ENCODE peak calls at places on chromosomes 6 and 20, in ten cellular contexts. One of them, this sample, is unnamed.

GRCh38 chr6:22929228-22929627 is 359.9 kb downstream of the HDGFL1 start:
- ATAC-seq in right cardiac atrium: peak; percentile 65
- ATAC-seq in A549: no peak
- ATAC-seq in upper lobe of right lung: no peak
- ATAC-seq in CD4-positive, alpha-beta T cell: no peak
- ATAC-seq in effector memory CD8-positive, alpha-beta T cell: no peak
- ATAC-seq in Right ventricle myocardium superior: peak; percentile 73
- ATAC-seq in GM12878: peak; percentile 89
- ATAC-seq in Panc1: no peak
- ATAC-seq in activated T-cell treated with anti-CD3 and anti-CD28 coated beads, Interleukin-2, amount 50 U/mL, for 4 hours: no peak
- ATAC-seq in this sample: peak; percentile 49

GRCh38 chr6:40411881-40412280 is 175.3 kb downstream of the LRFN2 start:
- ATAC-seq in Right ventricle myocardium superior: peak; percentile 93
- ATAC-seq in Panc1: no peak
- ATAC-seq in activated T-cell treated with anti-CD3 and anti-CD28 coated beads, Interleukin-2, amount 50 U/mL, for 4 hours: no peak
- ATAC-seq in A549: no peak
- ATAC-seq in CD4-positive, alpha-beta T cell: no peak
- ATAC-seq in effector memory CD8-positive, alpha-beta T cell: no peak
- ATAC-seq in right cardiac atrium: no peak
- ATAC-seq in GM12878: no peak
- ATAC-seq in upper lobe of right lung: no peak
- ATAC-seq in this sample: no peak

GRCh38 chr6:13398421-13398994 is 70.2 kb upstream of the TBC1D7 start:
- ATAC-seq in GM12878: no peak
- ATAC-seq in A549: no peak
- ATAC-seq in right cardiac atrium: no peak
- ATAC-seq in effector memory CD8-positive, alpha-beta T cell: no peak
- ATAC-seq in Panc1: no peak
- ATAC-seq in Right ventricle myocardium superior: no peak
- ATAC-seq in activated T-cell treated with anti-CD3 and anti-CD28 coated beads, Interleukin-2, amount 50 U/mL, for 4 hours: no peak
- ATAC-seq in upper lobe of right lung: no peak
- ATAC-seq in CD4-positive, alpha-beta T cell: no peak
- ATAC-seq in this sample: no peak

GRCh38 chr6:42571611-42572342 is 7.9 kb downstream of the UBR2 start:
- ATAC-seq in CD4-positive, alpha-beta T cell: no peak
- ATAC-seq in upper lobe of right lung: no peak
- ATAC-seq in effector memory CD8-positive, alpha-beta T cell: peak; percentile 5
- ATAC-seq in activated T-cell treated with anti-CD3 and anti-CD28 coated beads, Interleukin-2, amount 50 U/mL, for 4 hours: no peak
- ATAC-seq in A549: no peak
- ATAC-seq in GM12878: peak; percentile 36
- ATAC-seq in Panc1: no peak
- ATAC-seq in Right ventricle myocardium superior: no peak
- ATAC-seq in right cardiac atrium: no peak
- ATAC-seq in this sample: no peak

GRCh38 chr6:366972-367794 is 24.4 kb upstream of the IRF4 start:
- ATAC-seq in upper lobe of right lung: peak; percentile 33
- ATAC-seq in CD4-positive, alpha-beta T cell: no peak
- ATAC-seq in effector memory CD8-positive, alpha-beta T cell: no peak
- ATAC-seq in activated T-cell treated with anti-CD3 and anti-CD28 coated beads, Interleukin-2, amount 50 U/mL, for 4 hours: no peak
- ATAC-seq in Panc1: no peak
- ATAC-seq in A549: no peak
- ATAC-seq in Right ventricle myocardium superior: no peak
- ATAC-seq in GM12878: no peak
- ATAC-seq in right cardiac atrium: no peak
- ATAC-seq in this sample: no peak

GRCh38 chr6:35490821-35491557 is 5.9 kb downstream of the TEAD3 start:
- ATAC-seq in CD4-positive, alpha-beta T cell: no peak
- ATAC-seq in Panc1: peak; percentile 2
- ATAC-seq in A549: no peak
- ATAC-seq in effector memory CD8-positive, alpha-beta T cell: no peak
- ATAC-seq in GM12878: no peak
- ATAC-seq in activated T-cell treated with anti-CD3 and anti-CD28 coated beads, Interleukin-2, amount 50 U/mL, for 4 hours: no peak
- ATAC-seq in Right ventricle myocardium superior: peak; percentile 2
- ATAC-seq in right cardiac atrium: no peak
- ATAC-seq in upper lobe of right lung: no peak
- ATAC-seq in this sample: no peak

GRCh38 chr20:23013429-23013828 is 21.7 kb upstream of the SSTR4 start:
- ATAC-seq in A549: peak; percentile 38
- ATAC-seq in upper lobe of right lung: no peak
- ATAC-seq in activated T-cell treated with anti-CD3 and anti-CD28 coated beads, Interleukin-2, amount 50 U/mL, for 4 hours: no peak
- ATAC-seq in Right ventricle myocardium superior: peak; percentile 69
- ATAC-seq in GM12878: no peak
- ATAC-seq in right cardiac atrium: peak; percentile 76
- ATAC-seq in effector memory CD8-positive, alpha-beta T cell: no peak
- ATAC-seq in CD4-positive, alpha-beta T cell: no peak
- ATAC-seq in Panc1: no peak
- ATAC-seq in this sample: no peak

GRCh38 chr6:55175778-55176084 is 1.4 kb downstream of the HCRTR2 start:
- ATAC-seq in upper lobe of right lung: no peak
- ATAC-seq in CD4-positive, alpha-beta T cell: no peak
- ATAC-seq in Panc1: no peak
- ATAC-seq in A549: no peak
- ATAC-seq in right cardiac atrium: no peak
- ATAC-seq in activated T-cell treated with anti-CD3 and anti-CD28 coated beads, Interleukin-2, amount 50 U/mL, for 4 hours: no peak
- ATAC-seq in GM12878: no peak
- ATAC-seq in Right ventricle myocardium superior: no peak
- ATAC-seq in effector memory CD8-positive, alpha-beta T cell: no peak
- ATAC-seq in this sample: no peak

GRCh38 chr6:167872538-167873210 is 46.0 kb downstream of the AFDN start:
- ATAC-seq in A549: no peak
- ATAC-seq in right cardiac atrium: no peak
- ATAC-seq in Panc1: no peak
- ATAC-seq in CD4-positive, alpha-beta T cell: no peak
- ATAC-seq in Right ventricle myocardium superior: no peak
- ATAC-seq in effector memory CD8-positive, alpha-beta T cell: no peak
- ATAC-seq in activated T-cell treated with anti-CD3 and anti-CD28 coated beads, Interleukin-2, amount 50 U/mL, for 4 hours: no peak
- ATAC-seq in upper lobe of right lung: no peak
- ATAC-seq in GM12878: peak; percentile 23
- ATAC-seq in this sample: no peak

GRCh38 chr6:93416575-93417420 is 2.6 kb downstream of the EPHA7 start:
- ATAC-seq in Right ventricle myocardium superior: peak; percentile 35
- ATAC-seq in GM12878: peak; percentile 27
- ATAC-seq in A549: peak; percentile 63
- ATAC-seq in right cardiac atrium: peak; percentile 63
- ATAC-seq in CD4-positive, alpha-beta T cell: no peak
- ATAC-seq in activated T-cell treated with anti-CD3 and anti-CD28 coated beads, Interleukin-2, amount 50 U/mL, for 4 hours: peak; percentile 20
- ATAC-seq in effector memory CD8-positive, alpha-beta T cell: no peak
- ATAC-seq in upper lobe of right lung: no peak
- ATAC-seq in Panc1: peak; percentile 79
- ATAC-seq in this sample: no peak

GRCh38 chr6:53300656-53301551 is 47.8 kb downstream of the ELOVL5 start:
- ATAC-seq in upper lobe of right lung: peak; percentile 88
- ATAC-seq in CD4-positive, alpha-beta T cell: peak; percentile 13
- ATAC-seq in right cardiac atrium: peak; percentile 84
- ATAC-seq in GM12878: peak; percentile 47
- ATAC-seq in A549: peak; percentile 34
- ATAC-seq in activated T-cell treated with anti-CD3 and anti-CD28 coated beads, Interleukin-2, amount 50 U/mL, for 4 hours: peak; percentile 31
- ATAC-seq in Right ventricle myocardium superior: peak; percentile 82
- ATAC-seq in Panc1: peak; percentile 29
- ATAC-seq in effector memory CD8-positive, alpha-beta T cell: peak; percentile 81
- ATAC-seq in this sample: no peak

GRCh38 chr20:18615020-18615652 is 27.3 kb downstream of the DTD1 start:
- ATAC-seq in activated T-cell treated with anti-CD3 and anti-CD28 coated beads, Interleukin-2, amount 50 U/mL, for 4 hours: no peak
- ATAC-seq in effector memory CD8-positive, alpha-beta T cell: no peak
- ATAC-seq in Right ventricle myocardium superior: no peak
- ATAC-seq in right cardiac atrium: peak; percentile 35
- ATAC-seq in Panc1: no peak
- ATAC-seq in A549: no peak
- ATAC-seq in CD4-positive, alpha-beta T cell: no peak
- ATAC-seq in upper lobe of right lung: peak; percentile 62
- ATAC-seq in GM12878: no peak
- ATAC-seq in this sample: no peak

GRCh38 chr20:18662279-18662678 is 74.4 kb downstream of the DTD1 start:
- ATAC-seq in A549: no peak
- ATAC-seq in CD4-positive, alpha-beta T cell: no peak
- ATAC-seq in right cardiac atrium: no peak
- ATAC-seq in Right ventricle myocardium superior: no peak
- ATAC-seq in GM12878: peak; percentile 31
- ATAC-seq in effector memory CD8-positive, alpha-beta T cell: no peak
- ATAC-seq in Panc1: no peak
- ATAC-seq in activated T-cell treated with anti-CD3 and anti-CD28 coated beads, Interleukin-2, amount 50 U/mL, for 4 hours: no peak
- ATAC-seq in upper lobe of right lung: no peak
- ATAC-seq in this sample: no peak

GRCh38 chr6:111199935-111200822 is 112.9 kb downstream of the SLC16A10 start:
- ATAC-seq in activated T-cell treated with anti-CD3 and anti-CD28 coated beads, Interleukin-2, amount 50 U/mL, for 4 hours: no peak
- ATAC-seq in upper lobe of right lung: no peak
- ATAC-seq in GM12878: no peak
- ATAC-seq in A549: peak; percentile 58
- ATAC-seq in Right ventricle myocardium superior: no peak
- ATAC-seq in right cardiac atrium: no peak
- ATAC-seq in CD4-positive, alpha-beta T cell: no peak
- ATAC-seq in Panc1: no peak
- ATAC-seq in effector memory CD8-positive, alpha-beta T cell: no peak
- ATAC-seq in this sample: no peak

GRCh38 chr6:130396722-130397121 is 30.9 kb downstream of the TMEM200A start:
- ATAC-seq in right cardiac atrium: no peak
- ATAC-seq in Right ventricle myocardium superior: no peak
- ATAC-seq in activated T-cell treated with anti-CD3 and anti-CD28 coated beads, Interleukin-2, amount 50 U/mL, for 4 hours: no peak
- ATAC-seq in effector memory CD8-positive, alpha-beta T cell: peak; percentile 59
- ATAC-seq in upper lobe of right lung: no peak
- ATAC-seq in CD4-positive, alpha-beta T cell: no peak
- ATAC-seq in A549: no peak
- ATAC-seq in GM12878: peak; percentile 64
- ATAC-seq in Panc1: no peak
- ATAC-seq in this sample: peak; percentile 31

GRCh38 chr6:32945106-32945761 is 4.4 kb upstream of the HLA-DMB start:
- ATAC-seq in CD4-positive, alpha-beta T cell: no peak
- ATAC-seq in right cardiac atrium: no peak
- ATAC-seq in activated T-cell treated with anti-CD3 and anti-CD28 coated beads, Interleukin-2, amount 50 U/mL, for 4 hours: no peak
- ATAC-seq in GM12878: peak; percentile 50
- ATAC-seq in upper lobe of right lung: peak; percentile 27
- ATAC-seq in Right ventricle myocardium superior: no peak
- ATAC-seq in Panc1: no peak
- ATAC-seq in A549: no peak
- ATAC-seq in effector memory CD8-positive, alpha-beta T cell: peak; percentile 34
- ATAC-seq in this sample: no peak

GRCh38 chr20:42432931-42433330 is 756.8 kb downstream of the PTPRT start:
- ATAC-seq in CD4-positive, alpha-beta T cell: no peak
- ATAC-seq in activated T-cell treated with anti-CD3 and anti-CD28 coated beads, Interleukin-2, amount 50 U/mL, for 4 hours: no peak
- ATAC-seq in right cardiac atrium: peak; percentile 92
- ATAC-seq in Panc1: no peak
- ATAC-seq in A549: no peak
- ATAC-seq in Right ventricle myocardium superior: peak; percentile 89
- ATAC-seq in effector memory CD8-positive, alpha-beta T cell: no peak
- ATAC-seq in GM12878: no peak
- ATAC-seq in upper lobe of right lung: no peak
- ATAC-seq in this sample: no peak

GRCh38 chr6:19554356-19555225 is 282.6 kb upstream of the ID4 start:
- ATAC-seq in right cardiac atrium: peak; percentile 26
- ATAC-seq in Panc1: no peak
- ATAC-seq in effector memory CD8-positive, alpha-beta T cell: no peak
- ATAC-seq in A549: no peak
- ATAC-seq in GM12878: no peak
- ATAC-seq in CD4-positive, alpha-beta T cell: no peak
- ATAC-seq in Right ventricle myocardium superior: no peak
- ATAC-seq in upper lobe of right lung: no peak
- ATAC-seq in activated T-cell treated with anti-CD3 and anti-CD28 coated beads, Interleukin-2, amount 50 U/mL, for 4 hours: no peak
- ATAC-seq in this sample: no peak

GRCh38 chr6:34679552-34680255 is 16.9 kb downstream of the ILRUN start:
- ATAC-seq in A549: peak; percentile 39
- ATAC-seq in right cardiac atrium: peak; percentile 53
- ATAC-seq in activated T-cell treated with anti-CD3 and anti-CD28 coated beads, Interleukin-2, amount 50 U/mL, for 4 hours: no peak
- ATAC-seq in GM12878: peak; percentile 11
- ATAC-seq in CD4-positive, alpha-beta T cell: no peak
- ATAC-seq in effector memory CD8-positive, alpha-beta T cell: no peak
- ATAC-seq in Right ventricle myocardium superior: no peak
- ATAC-seq in Panc1: no peak
- ATAC-seq in upper lobe of right lung: peak; percentile 52
- ATAC-seq in this sample: no peak

GRCh38 chr20:17733781-17734304 is 34.1 kb downstream of the BANF2 start:
- ATAC-seq in activated T-cell treated with anti-CD3 and anti-CD28 coated beads, Interleukin-2, amount 50 U/mL, for 4 hours: no peak
- ATAC-seq in GM12878: no peak
- ATAC-seq in upper lobe of right lung: no peak
- ATAC-seq in right cardiac atrium: no peak
- ATAC-seq in CD4-positive, alpha-beta T cell: no peak
- ATAC-seq in A549: no peak
- ATAC-seq in effector memory CD8-positive, alpha-beta T cell: no peak
- ATAC-seq in Right ventricle myocardium superior: no peak
- ATAC-seq in Panc1: no peak
- ATAC-seq in this sample: no peak

GRCh38 chr6:149905911-149906371 is 8.0 kb upstream of the RAET1E start:
- ATAC-seq in right cardiac atrium: no peak
- ATAC-seq in upper lobe of right lung: no peak
- ATAC-seq in A549: no peak
- ATAC-seq in GM12878: no peak
- ATAC-seq in CD4-positive, alpha-beta T cell: no peak
- ATAC-seq in Right ventricle myocardium superior: peak; percentile 56
- ATAC-seq in effector memory CD8-positive, alpha-beta T cell: no peak
- ATAC-seq in Panc1: no peak
- ATAC-seq in activated T-cell treated with anti-CD3 and anti-CD28 coated beads, Interleukin-2, amount 50 U/mL, for 4 hours: no peak
- ATAC-seq in this sample: no peak

GRCh38 chr6:106119991-106120390 is 33.9 kb downstream of the PRDM1 start:
- ATAC-seq in GM12878: no peak
- ATAC-seq in CD4-positive, alpha-beta T cell: no peak
- ATAC-seq in upper lobe of right lung: no peak
- ATAC-seq in activated T-cell treated with anti-CD3 and anti-CD28 coated beads, Interleukin-2, amount 50 U/mL, for 4 hours: no peak
- ATAC-seq in Right ventricle myocardium superior: no peak
- ATAC-seq in Panc1: no peak
- ATAC-seq in A549: no peak
- ATAC-seq in right cardiac atrium: no peak
- ATAC-seq in effector memory CD8-positive, alpha-beta T cell: no peak
- ATAC-seq in this sample: no peak

GRCh38 chr20:49384437-49385434 is 97.7 kb downstream of the KCNB1 start:
- ATAC-seq in upper lobe of right lung: peak; percentile 55
- ATAC-seq in effector memory CD8-positive, alpha-beta T cell: peak; percentile 54
- ATAC-seq in right cardiac atrium: peak; percentile 50
- ATAC-seq in CD4-positive, alpha-beta T cell: no peak
- ATAC-seq in GM12878: peak; percentile 87
- ATAC-seq in Panc1: no peak
- ATAC-seq in activated T-cell treated with anti-CD3 and anti-CD28 coated beads, Interleukin-2, amount 50 U/mL, for 4 hours: peak; percentile 60
- ATAC-seq in Right ventricle myocardium superior: peak; percentile 46
- ATAC-seq in A549: peak; percentile 87
- ATAC-seq in this sample: peak; percentile 75

GRCh38 chr20:14583413-14583812 is 246.0 kb upstream of the FLRT3 start:
- ATAC-seq in GM12878: no peak
- ATAC-seq in Panc1: no peak
- ATAC-seq in Right ventricle myocardium superior: no peak
- ATAC-seq in effector memory CD8-positive, alpha-beta T cell: no peak
- ATAC-seq in A549: peak; percentile 69
- ATAC-seq in upper lobe of right lung: no peak
- ATAC-seq in activated T-cell treated with anti-CD3 and anti-CD28 coated beads, Interleukin-2, amount 50 U/mL, for 4 hours: no peak
- ATAC-seq in right cardiac atrium: no peak
- ATAC-seq in CD4-positive, alpha-beta T cell: no peak
- ATAC-seq in this sample: peak; percentile 50

This sample was measured in SK-N-SH treated with all-trans-retinoic acid at 6 μM for 48 hours.